ENCODE peak calls at places on chromosome 21, in eight cellular contexts. N is GM23338, O is vagina, Q is sigmoid colon, L is GM12878, Z is SK-N-MC, V is breast epithelium, T is Panc1. A is an unnamed sample.

GRCh38 chr21:19490481-19490880 is 1086.9 kb upstream of the TMPRSS15 start:
- DNase-seq in N (no peak), O (no peak), Q (no peak), L (no peak), Z (no peak), V (no peak), T (no peak), A (no peak)

GRCh38 chr21:41425954-41426655 is at the start of gene MX1:
- DNase-seq in N (peak), O (peak), Q (peak), L (peak), Z (no peak), V (peak), T (no peak), A (peak)

GRCh38 chr21:21179619-21180336 is 181.6 kb downstream of the NCAM2 start:
- DNase-seq in N (no peak), O (no peak), Q (no peak), L (no peak), Z (no peak), V (no peak), T (no peak), A (no peak)

GRCh38 chr21:43270800-43271261 is 102.0 kb downstream of the CRYAA start:
- DNase-seq in N (no peak), O (no peak), Q (no peak), L (no peak), Z (no peak), V (peak), T (no peak), A (no peak)

GRCh38 chr21:41217656-41218380 is 49.9 kb downstream of the BACE2 start:
- DNase-seq in N (no peak), O (no peak), Q (peak), L (no peak), Z (no peak), V (no peak), T (no peak), A (no peak)

GRCh38 chr21:41633627-41634026 is 125.7 kb upstream of the TMPRSS2 start:
- DNase-seq in N (no peak), O (no peak), Q (no peak), L (no peak), Z (no peak), V (no peak), T (no peak), A (no peak)

GRCh38 chr21:29232601-29233541 is 65.9 kb upstream of the BACH1 start:
- DNase-seq in N (no peak), O (no peak), Q (no peak), L (no peak), Z (no peak), V (no peak), T (no peak), A (peak)

GRCh38 chr21:29175408-29176147 is 45.1 kb downstream of the MAP3K7CL start:
- DNase-seq in N (no peak), O (no peak), Q (no peak), L (no peak), Z (no peak), V (no peak), T (no peak), A (peak)

GRCh38 chr21:44089001-44089911 is 17.9 kb upstream of the PWP2 start:
- DNase-seq in N (no peak), O (no peak), Q (peak), L (no peak), Z (no peak), V (peak), T (no peak), A (no peak)

GRCh38 chr21:14454642-14455009 is 71.7 kb upstream of the HSPA13 start:
- DNase-seq in N (no peak), O (no peak), Q (no peak), L (peak), Z (no peak), V (no peak), T (no peak), A (no peak)

GRCh38 chr21:36709868-36710728 is 11.2 kb downstream of the SIM2 start:
- DNase-seq in N (peak), O (no peak), Q (peak), L (no peak), Z (no peak), V (no peak), T (no peak), A (no peak)

GRCh38 chr21:43926196-43926595 is 61.2 kb downstream of the AGPAT3 start:
- DNase-seq in N (no peak), O (no peak), Q (no peak), L (no peak), Z (no peak), V (no peak), T (no peak), A (no peak)

GRCh38 chr21:44540741-44541288 is 820 bp upstream of the KRTAP10-1 start:
- DNase-seq in N (no peak), O (peak), Q (no peak), L (no peak), Z (no peak), V (no peak), T (no peak), A (no peak)

GRCh38 chr21:33368576-33368975 is 34.6 kb upstream of the IFNGR2 start:
- DNase-seq in N (no peak), O (no peak), Q (no peak), L (no peak), Z (no peak), V (no peak), T (no peak), A (no peak)

GRCh38 chr21:44773291-44773932 is 28.2 kb downstream of the UBE2G2 start:
- DNase-seq in N (no peak), O (no peak), Q (no peak), L (no peak), Z (no peak), V (no peak), T (no peak), A (no peak)

GRCh38 chr21:26849428-26850115 is 4.4 kb upstream of the ADAMTS1 start:
- DNase-seq in N (peak), O (no peak), Q (no peak), L (no peak), Z (no peak), V (no peak), T (no peak), A (peak)

GRCh38 chr21:36587388-36587787 is 107.5 kb upstream of the CLDN14 start:
- DNase-seq in N (no peak), O (no peak), Q (no peak), L (no peak), Z (no peak), V (no peak), T (no peak), A (no peak)

GRCh38 chr21:30676737-30677136 is 34.1 kb downstream of the KRTAP20-3 start:
- DNase-seq in N (no peak), O (no peak), Q (no peak), L (no peak), Z (no peak), V (no peak), T (no peak), A (no peak)

GRCh38 chr21:14325575-14325974 is 57.4 kb downstream of the HSPA13 start:
- DNase-seq in N (no peak), O (no peak), Q (no peak), L (no peak), Z (no peak), V (no peak), T (no peak), A (no peak)

GRCh38 chr21:35831791-35832190 is 228.5 kb downstream of the SETD4 start:
- DNase-seq in N (no peak), O (no peak), Q (no peak), L (no peak), Z (no peak), V (no peak), T (no peak), A (no peak)

GRCh38 chr21:41894922-41895557 is 15.9 kb upstream of the PRDM15 start:
- DNase-seq in N (no peak), O (no peak), Q (peak), L (no peak), Z (no peak), V (no peak), T (no peak), A (peak)

GRCh38 chr21:29504751-29505321 is 206.1 kb downstream of the BACH1 start:
- DNase-seq in N (no peak), O (no peak), Q (no peak), L (no peak), Z (no peak), V (no peak), T (no peak), A (no peak)

GRCh38 chr21:18951291-18952038 is 547.9 kb upstream of the TMPRSS15 start:
- DNase-seq in N (peak), O (no peak), Q (no peak), L (no peak), Z (peak), V (no peak), T (peak), A (no peak)

GRCh38 chr21:24823247-24823646 is 784.0 kb downstream of the MRPL39 start:
- DNase-seq in N (no peak), O (no peak), Q (no peak), L (no peak), Z (no peak), V (no peak), T (no peak), A (no peak)

GRCh38 chr21:24829397-24829796 is 777.9 kb downstream of the MRPL39 start:
- DNase-seq in N (no peak), O (no peak), Q (no peak), L (no peak), Z (no peak), V (no peak), T (no peak), A (no peak)

GRCh38 chr21:24824209-24824608 is 783.1 kb downstream of the MRPL39 start:
- DNase-seq in N (no peak), O (no peak), Q (no peak), L (no peak), Z (no peak), V (no peak), T (no peak), A (no peak)

GRCh38 chr21:24825348-24825747 is 781.9 kb downstream of the MRPL39 start:
- DNase-seq in N (no peak), O (no peak), Q (no peak), L (no peak), Z (no peak), V (no peak), T (no peak), A (no peak)

GRCh38 chr21:24826822-24827221 is 780.5 kb downstream of the MRPL39 start:
- DNase-seq in N (no peak), O (no peak), Q (no peak), L (no peak), Z (no peak), V (no peak), T (no peak), A (no peak)
- TF ChIP-seq POLR2AphosphoS5 in N (no peak), O (no peak), Q (no peak), L (no peak), Z (no peak), V (no peak), T (no peak), A (no peak)

GRCh38 chr21:45874716-45875415 is 106.7 kb upstream of the COL6A1 start:
- DNase-seq in N (no peak), O (no peak), Q (peak), L (no peak), Z (no peak), V (no peak), T (no peak), A (peak)
- TF ChIP-seq POLR2AphosphoS5 in N (no peak), O (peak), Q (peak), L (no peak), Z (no peak), V (peak), T (no peak), A (no peak)

GRCh38 chr21:38120984-38121855 is 135.6 kb upstream of the KCNJ15 start:
- DNase-seq in N (no peak), O (no peak), Q (no peak), L (no peak), Z (no peak), V (no peak), T (no peak), A (no peak)
- TF ChIP-seq POLR2AphosphoS5 in N (no peak), O (no peak), Q (no peak), L (no peak), Z (no peak), V (no peak), T (no peak), A (no peak)

GRCh38 chr21:32182449-32182848 is 96.4 kb downstream of the MIS18A start:
- DNase-seq in N (no peak), O (no peak), Q (no peak), L (no peak), Z (no peak), V (no peak), T (no peak), A (no peak)

GRCh38 chr21:32185103-32185502 is 93.7 kb downstream of the MIS18A start:
- DNase-seq in N (no peak), O (peak), Q (no peak), L (no peak), Z (no peak), V (no peak), T (no peak), A (no peak)

GRCh38 chr21:32185726-32186125 is 93.1 kb downstream of the MIS18A start:
- DNase-seq in N (no peak), O (peak), Q (no peak), L (no peak), Z (no peak), V (no peak), T (no peak), A (no peak)

GRCh38 chr21:32184059-32184458 is 94.8 kb downstream of the MIS18A start:
- DNase-seq in N (no peak), O (peak), Q (no peak), L (no peak), Z (no peak), V (no peak), T (no peak), A (no peak)

DNA sequence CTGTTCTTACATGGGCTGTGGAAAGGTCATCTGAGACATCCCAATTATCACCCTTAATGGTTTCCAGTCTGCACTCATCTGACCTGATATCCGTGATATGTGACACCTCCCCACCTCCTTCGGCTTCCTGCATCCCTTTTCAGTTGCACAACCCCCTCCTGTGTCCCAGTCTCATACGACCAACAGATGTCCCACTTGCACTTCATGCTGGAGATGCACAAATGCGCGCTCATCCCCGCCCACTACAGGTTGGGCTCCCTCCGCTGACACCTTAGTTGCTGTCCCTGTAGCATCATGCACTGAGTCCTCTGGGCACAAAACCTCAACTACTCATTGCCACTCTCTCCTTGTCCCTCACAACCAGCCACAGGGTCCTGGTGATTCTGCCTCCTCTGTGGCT is 94.4 kb downstream of the MIS18A start:
- DNase-seq in N (peak), O (peak), Q (no peak), L (no peak), Z (no peak), V (no peak), T (no peak), A (no peak)
- TF ChIP-seq POLR2AphosphoS5 in N (no peak), O (no peak), Q (no peak), L (no peak), Z (no peak), V (no peak), T (no peak), A (no peak)

DNA sequence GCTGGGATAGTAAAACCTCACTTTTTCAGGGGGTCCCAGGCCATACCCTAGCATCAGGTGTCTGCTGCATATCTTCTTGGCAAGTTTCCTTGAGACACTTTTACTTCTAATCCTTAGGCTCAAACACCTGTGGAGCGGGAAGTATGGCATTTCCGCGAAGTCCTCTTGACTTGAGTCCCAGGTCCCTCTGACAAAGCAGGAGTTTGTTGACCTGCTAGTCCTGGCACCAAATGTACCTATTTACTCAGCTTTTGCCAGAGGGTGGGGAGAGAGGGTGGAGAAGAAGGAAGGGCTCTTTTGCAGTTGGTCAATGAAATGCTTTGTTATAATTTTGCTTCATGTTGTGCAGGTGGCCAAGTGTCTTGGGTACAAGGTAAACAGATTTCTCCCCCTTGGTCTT is 59.7 kb downstream of the CLIC6 start:
- DNase-seq in N (no peak), O (no peak), Q (no peak), L (no peak), Z (no peak), V (peak), T (no peak), A (no peak)
- TF ChIP-seq POLR2AphosphoS5 in N (no peak), O (no peak), Q (no peak), L (no peak), Z (no peak), V (no peak), T (no peak), A (no peak)

A was measured in endothelial cell of umbilical vein.